ENCODE peak calls at places on chromosomes 4 and X, in four cellular contexts. K, P, U and Y are unnamed samples.
A peak's percentile ranks its signal among the peaks of the same experiment; 100 is the strongest.

GRCh38 chr4:150145950-150146340 is 67.7 kb downstream of the DCLK2 start:
- DNase-seq in U (no peak), K (no peak), P (no peak), Y (no peak)

GRCh38 chr4:124846306-124846705 is 133.8 kb upstream of the ANKRD50 start:
- DNase-seq in U (no peak), P (peak; percentile 68), K (no peak), Y (no peak)

GRCh38 chr4:97900187-97900586 is 243.1 kb downstream of the STPG2 start:
- DNase-seq in P (no peak), K (no peak), U (no peak), Y (no peak)

GRCh38 chr4:109432676-109433075 is 939 bp upstream of the SEC24B start:
- DNase-seq in K (no peak), U (no peak), P (peak; percentile 54), Y (peak; percentile 36)

GRCh38 chr4:165364452-165365080 is 14.2 kb upstream of the CPE start:
- DNase-seq in K (no peak), P (peak; percentile 86), U (no peak), Y (no peak)

GRCh38 chrX:1507511-1508463 is 29.2 kb downstream of the P2RY8 start:
- DNase-seq in U (no peak), K (no peak), P (peak; percentile 15), Y (no peak)

GRCh38 chrX:153831435-153832150 is 1.2 kb upstream of the PDZD4 start:
- DNase-seq in U (no peak), P (no peak), K (no peak), Y (no peak)

GRCh38 chr4:65669008-65669971 is 999 bp downstream of the EPHA5 start:
- DNase-seq in U (no peak), K (peak; percentile 62), P (no peak), Y (no peak)

DNA sequence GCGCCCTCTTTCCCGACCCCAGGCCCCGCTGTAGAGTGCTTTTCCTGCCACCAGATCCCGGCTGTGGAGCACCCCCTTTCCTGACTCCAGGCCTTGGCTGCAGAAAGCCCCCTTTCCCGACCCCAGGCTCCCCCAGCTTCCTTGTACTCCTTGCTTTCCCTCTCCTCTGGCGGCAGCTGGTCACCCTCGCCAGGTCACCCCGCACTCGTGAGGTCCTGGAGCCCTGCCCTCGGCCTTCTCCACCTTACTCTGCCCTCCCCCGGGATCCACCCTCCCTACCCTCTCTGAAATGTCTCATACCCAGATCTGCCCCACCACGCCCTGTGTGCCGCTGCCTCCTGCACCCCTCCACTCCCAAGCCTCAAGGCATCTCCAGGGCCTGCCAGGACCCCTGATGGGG is 25.0 kb upstream of the C4orf50 start:
- DNase-seq in P (no peak), K (no peak), U (no peak), Y (no peak)
- H3K4me1 ChIP-seq in P (no peaks in the 10 kb centered on the region), K (no peaks in the 10 kb centered on the region), U (no peaks in the 10 kb centered on the region), Y (no peaks in the 10 kb centered on the region)

DNA sequence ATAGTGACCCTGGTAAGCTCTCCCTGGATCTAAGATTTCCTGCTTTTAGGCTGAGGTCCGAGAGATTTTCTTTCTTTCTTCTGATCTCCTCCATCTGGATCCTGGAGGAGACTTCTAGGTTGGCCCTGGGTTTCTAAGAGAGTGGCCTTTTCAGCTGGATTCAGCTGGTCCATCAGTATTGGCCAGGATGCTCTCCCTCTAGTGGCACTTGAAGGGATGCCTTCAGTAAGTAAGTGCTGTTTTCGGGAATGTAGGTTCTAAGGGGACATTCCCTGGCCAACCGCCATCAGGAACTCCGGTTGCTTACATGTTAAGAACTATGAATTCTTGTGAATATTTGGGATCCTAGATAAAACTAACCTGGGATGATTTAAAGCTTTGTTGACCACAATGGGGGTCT is 56.9 kb downstream of the SERTM2 start:
- DNase-seq in P (peak; percentile 8), U (peak; percentile 6), K (peak; percentile 63), Y (no peak)
- TF ChIP-seq CTCF in P (peak; percentile 49), U (peak; percentile 60), K (peak; percentile 72), Y (peak; percentile 61)

GRCh38 chr4:5895287-5895686 is 2.4 kb upstream of the CRMP1 start:
- DNase-seq in P (no peak), U (no peak), K (no peak), Y (no peak)

GRCh38 chr4:5893013-5893580 is at the start of gene CRMP1:
- DNase-seq in K (peak; percentile 85), P (no peak), U (no peak), Y (no peak)

GRCh38 chr4:5892321-5893012 is 419 bp downstream of the CRMP1 start:
- DNase-seq in K (peak; percentile 57), U (no peak), P (no peak), Y (no peak)

GRCh38 chr4:5894266-5894665 is 1.4 kb upstream of the CRMP1 start:
- DNase-seq in K (no peak), U (no peak), P (no peak), Y (no peak)

DNA sequence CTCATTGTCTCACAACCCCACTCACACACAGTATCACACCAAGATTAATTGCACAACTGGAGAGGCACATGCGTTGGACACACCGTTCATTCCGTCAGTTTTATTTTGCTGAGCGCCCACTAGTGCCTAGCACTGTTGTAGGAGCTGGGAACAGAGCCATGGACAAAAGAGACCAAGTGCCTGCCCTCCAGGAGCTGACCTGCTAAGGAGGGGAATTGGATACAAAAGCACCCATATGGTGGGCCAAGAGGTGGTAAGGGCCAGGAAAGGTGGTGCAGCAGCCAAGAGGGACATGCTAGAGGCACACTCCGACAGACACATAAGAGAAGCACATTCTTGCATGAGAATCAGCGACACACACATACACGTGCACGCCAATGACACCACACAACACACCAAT is 705 bp upstream of the CRMP1 start:
- DNase-seq in K (no peak), P (no peak), U (no peak), Y (no peak)
- TF ChIP-seq EZH2 in K (peak; percentile 42), P (peak; percentile 16), U (no peak), Y (no peak)

GRCh38 chrX:17617794-17618193 is 119.5 kb upstream of the SCML1 start:
- DNase-seq in K (no peak), P (no peak), U (no peak), Y (no peak)

GRCh38 chrX:17608898-17609297 is 128.4 kb upstream of the SCML1 start:
- DNase-seq in K (no peak), P (no peak), U (no peak), Y (peak; percentile 35)

GRCh38 chrX:17610788-17611187 is 126.5 kb upstream of the SCML1 start:
- DNase-seq in U (no peak), K (no peak), P (no peak), Y (no peak)

GRCh38 chrX:17616936-17617335 is 120.4 kb upstream of the SCML1 start:
- DNase-seq in P (no peak), K (no peak), U (no peak), Y (no peak)

DNA sequence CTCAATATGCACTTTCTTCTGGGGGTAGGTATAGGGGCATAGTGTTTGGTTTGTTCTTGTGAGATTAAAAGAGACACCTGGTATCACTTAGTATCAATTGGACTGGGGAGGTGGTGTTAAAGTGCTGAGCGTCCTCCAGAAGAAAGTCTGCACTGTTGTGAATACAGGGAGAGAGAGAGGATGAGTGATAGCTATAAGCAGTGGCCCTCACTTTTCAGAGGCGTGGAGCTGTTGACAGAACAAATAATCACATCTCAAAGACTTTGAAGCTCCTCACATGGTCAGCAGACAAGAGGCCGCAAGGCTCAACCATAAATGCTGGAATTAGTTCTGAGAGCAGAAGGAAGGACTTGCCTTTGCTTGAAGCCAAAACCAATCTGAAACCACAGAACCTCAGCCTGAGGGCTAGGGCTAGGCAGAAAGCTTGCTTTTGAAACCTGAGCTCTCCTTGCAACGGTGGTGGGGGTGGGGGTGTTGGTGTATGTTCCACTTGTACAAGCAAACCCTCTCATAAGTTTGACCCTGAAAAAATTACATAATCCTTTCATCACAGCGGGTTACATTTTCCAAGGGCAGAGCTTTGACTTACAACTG is 123.2 kb upstream of the SCML1 start:
- DNase-seq in K (no peak), U (no peak), P (peak; percentile 76), Y (peak; percentile 85)
- H3K4me1 ChIP-seq in K (peaks cover 6% of the 10 kb centered on the region), U (peaks cover 13% of the 10 kb centered on the region), P (peaks cover 19% of the 10 kb centered on the region), Y (peaks cover 46% of the 10 kb centered on the region)